ENCODE peak calls at places on chromosomes 1 and 21, in four cellular contexts. B is activated naive CD4-positive, alpha-beta T cell treated with anti-CD3 and anti-CD28 coated beads, Interleukin-2, amount 10 ng/mL, durations not matched to agents 7 days and 5 days; M is T-helper 9 cell; J is NCI-H510A treated with DMSO at 0.1 percent for 48 hours. O is an unnamed sample.

GRCh38 chr1:147177611-147178370 is 5.5 kb upstream of the PRKAB2 start:
- DNase-seq in B (no peak), M (no peak), J (no peak), O (no peak)

GRCh38 chr1:154855186-154855585 is 14.9 kb downstream of the KCNN3 start:
- DNase-seq in B (no peak), M (no peak), J (no peak), O (no peak)

GRCh38 chr1:116273042-116273783 is 99.8 kb upstream of the ATP1A1 start:
- DNase-seq in B (no peak), M (no peak), J (no peak), O (peak)

GRCh38 chr1:203448521-203449061 is 27.0 kb upstream of the PRELP start:
- DNase-seq in B (no peak), M (no peak), J (no peak), O (no peak)

GRCh38 chr1:2344121-2344681 is 47.2 kb downstream of the MORN1 start:
- DNase-seq in B (no peak), M (no peak), J (peak), O (no peak)

GRCh38 chr1:218521414-218522169 is 176.5 kb downstream of the TGFB2 start:
- DNase-seq in B (peak), M (peak), J (peak), O (peak)

GRCh38 chr1:227540170-227541098 is 22.9 kb upstream of the ZNF678 start:
- DNase-seq in B (no peak), M (no peak), J (no peak), O (no peak)

GRCh38 chr1:159859757-159860156 is 2.7 kb downstream of the VSIG8 start:
- DNase-seq in B (no peak), M (no peak), J (no peak), O (no peak)

GRCh38 chr21:33695785-33696184 is 53.5 kb downstream of the ITSN1 start:
- DNase-seq in B (no peak), M (no peak), J (no peak), O (no peak)

GRCh38 chr1:175413367-175413766 is 220.8 kb upstream of the KIAA0040 start:
- DNase-seq in B (no peak), M (no peak), J (no peak), O (no peak)

GRCh38 chr1:89200668-89201488 is 2.1 kb upstream of the GBP4 start:
- DNase-seq in B (no peak), M (no peak), J (no peak), O (peak)

GRCh38 chr1:18735369-18735997 is 104.8 kb downstream of the PAX7 start:
- DNase-seq in B (peak), M (no peak), J (no peak), O (no peak)

GRCh38 chr1:59502009-59502691 is 205.3 kb downstream of the FGGY start:
- DNase-seq in B (no peak), M (no peak), J (no peak), O (no peak)

GRCh38 chr1:212609701-212610574 is 1.4 kb downstream of the ATF3 start:
- DNase-seq in B (no peak), M (no peak), J (peak), O (no peak)

GRCh38 chr1:192489748-192490147 is 85.8 kb upstream of the RGS1 start:
- DNase-seq in B (no peak), M (no peak), J (peak), O (peak)

O was measured in DND-41.